ENCODE peak calls at places on chromosomes 5 and 9, in seven cellular contexts. A is natural killer cell; R is activated CD8-positive, alpha-beta T cell treated with anti-CD3 and anti-CD28 coated beads for 36 hours; J is A549; C is prostate gland; E is HL-60; O is ovary. U is an unnamed sample.
A peak's percentile ranks its signal among the peaks of the same experiment; 100 is the strongest.

GRCh38 chr9:123929870-123930831 is at the start of gene DENND1A:
- DNase-seq in A (peak; percentile 74), R (peak; percentile 93), J (peak; percentile 93), C (peak; percentile 84), E (peak; percentile 89), O (peak; percentile 92), U (peak; percentile 88)

GRCh38 chr5:13664377-13664776 is 280.1 kb downstream of the DNAH5 start:
- DNase-seq in A (no peak), R (no peak), J (no peak), C (no peak), E (no peak), O (no peak), U (no peak)

GRCh38 chr9:89810434-89810833 is 205.6 kb downstream of the GADD45G start:
- DNase-seq in A (no peak), R (no peak), J (no peak), C (no peak), E (no peak), O (no peak), U (no peak)

GRCh38 chr5:116442095-116442534 is 132.5 kb downstream of the SEMA6A start:
- DNase-seq in A (no peak), R (no peak), J (no peak), C (no peak), E (no peak), O (no peak), U (no peak)

GRCh38 chr5:3237276-3237868 is 358.3 kb upstream of the IRX1 start:
- DNase-seq in A (no peak), R (no peak), J (no peak), C (no peak), E (no peak), O (no peak), U (no peak)

GRCh38 chr9:133758228-133758627 is 20.1 kb upstream of the SARDH start:
- DNase-seq in A (no peak), R (no peak), J (no peak), C (no peak), E (no peak), O (peak; percentile 41), U (no peak)

GRCh38 chr9:76700916-76701315 is 63.3 kb upstream of the PCA3 start:
- DNase-seq in A (no peak), R (no peak), J (no peak), C (no peak), E (no peak), O (no peak), U (no peak)

GRCh38 chr9:74666625-74667316 is 169.6 kb downstream of the RORB start:
- DNase-seq in A (no peak), R (no peak), J (no peak), C (no peak), E (no peak), O (no peak), U (no peak)

GRCh38 chr9:5500441-5501235 is 9.7 kb upstream of the PDCD1LG2 start:
- DNase-seq in A (no peak), R (no peak), J (no peak), C (no peak), E (no peak), O (no peak), U (no peak)

GRCh38 chr9:89058906-89059305 is 67.6 kb downstream of the S1PR3 start:
- DNase-seq in A (no peak), R (no peak), J (no peak), C (no peak), E (no peak), O (no peak), U (no peak)

GRCh38 chr9:133562611-133563285 is 28.2 kb downstream of the ADAMTSL2 start:
- DNase-seq in A (no peak), R (no peak), J (no peak), C (no peak), E (no peak), O (no peak), U (no peak)

GRCh38 chr9:137851516-137852217 is 25.9 kb upstream of the CACNA1B start:
- DNase-seq in A (no peak), R (no peak), J (no peak), C (no peak), E (no peak), O (no peak), U (no peak)

GRCh38 chr5:93407470-93407869 is 173.5 kb downstream of the NR2F1-AS1 start:
- DNase-seq in A (no peak), R (no peak), J (no peak), C (no peak), E (no peak), O (no peak), U (no peak)

GRCh38 chr9:112200699-112201098 is 25.6 kb upstream of the SUSD1 start:
- DNase-seq in A (no peak), R (no peak), J (no peak), C (no peak), E (no peak), O (no peak), U (no peak)

GRCh38 chr9:112207451-112207850 is 32.4 kb upstream of the SUSD1 start:
- DNase-seq in A (no peak), R (no peak), J (no peak), C (no peak), E (no peak), O (no peak), U (no peak)

GRCh38 chr9:112198646-112199045 is 23.5 kb upstream of the SUSD1 start:
- DNase-seq in A (no peak), R (no peak), J (no peak), C (no peak), E (no peak), O (no peak), U (no peak)

GRCh38 chr9:112203536-112203935 is 28.4 kb upstream of the SUSD1 start:
- DNase-seq in A (no peak), R (no peak), J (no peak), C (no peak), E (no peak), O (no peak), U (no peak)
- TF ChIP-seq CTCF in A (no peak), R (no peak), J (no peak), C (no peak), E (no peak), O (no peak), U (no peak)

GRCh38 chr5:91219803-91220371 is 163.2 kb downstream of the ARRDC3 start:
- DNase-seq in A (no peak), R (peak; percentile 62), J (peak; percentile 24), C (no peak), E (no peak), O (no peak), U (no peak)
- TF ChIP-seq CTCF in A (peak; percentile 21), R (peak; percentile 58), J (peak; percentile 45), C (no peak), E (no peak), O (no peak), U (no peak)

GRCh38 chr9:9998491-9999287 is 614.1 kb downstream of the PTPRD start:
- DNase-seq in A (no peak), R (no peak), J (no peak), C (no peak), E (no peak), O (no peak), U (no peak)
- TF ChIP-seq CTCF in A (no peak), R (no peak), J (no peak), C (no peak), E (peak; percentile 12), O (no peak), U (peak; percentile 22)

GRCh38 chr5:138944527-138945322 is 69.6 kb upstream of the LRRTM2 start:
- DNase-seq in A (no peak), R (no peak), J (no peak), C (no peak), E (no peak), O (no peak), U (no peak)

GRCh38 chr5:138943615-138944173 is 68.6 kb upstream of the LRRTM2 start:
- DNase-seq in A (no peak), R (no peak), J (no peak), C (no peak), E (no peak), O (no peak), U (no peak)

GRCh38 chr5:138946241-138946623 is 71.1 kb upstream of the LRRTM2 start:
- DNase-seq in A (no peak), R (no peak), J (no peak), C (no peak), E (no peak), O (no peak), U (no peak)

GRCh38 chr5:138946831-138947560 is 71.9 kb upstream of the LRRTM2 start:
- DNase-seq in A (no peak), R (no peak), J (no peak), C (no peak), E (no peak), O (no peak), U (no peak)

GRCh38 chr5:138945421-138946240 is 70.5 kb upstream of the LRRTM2 start:
- DNase-seq in A (no peak), R (no peak), J (no peak), C (no peak), E (no peak), O (no peak), U (no peak)
- TF ChIP-seq CTCF in A (no peak), R (no peak), J (no peak), C (no peak), E (no peak), O (no peak), U (no peak)

DNA sequence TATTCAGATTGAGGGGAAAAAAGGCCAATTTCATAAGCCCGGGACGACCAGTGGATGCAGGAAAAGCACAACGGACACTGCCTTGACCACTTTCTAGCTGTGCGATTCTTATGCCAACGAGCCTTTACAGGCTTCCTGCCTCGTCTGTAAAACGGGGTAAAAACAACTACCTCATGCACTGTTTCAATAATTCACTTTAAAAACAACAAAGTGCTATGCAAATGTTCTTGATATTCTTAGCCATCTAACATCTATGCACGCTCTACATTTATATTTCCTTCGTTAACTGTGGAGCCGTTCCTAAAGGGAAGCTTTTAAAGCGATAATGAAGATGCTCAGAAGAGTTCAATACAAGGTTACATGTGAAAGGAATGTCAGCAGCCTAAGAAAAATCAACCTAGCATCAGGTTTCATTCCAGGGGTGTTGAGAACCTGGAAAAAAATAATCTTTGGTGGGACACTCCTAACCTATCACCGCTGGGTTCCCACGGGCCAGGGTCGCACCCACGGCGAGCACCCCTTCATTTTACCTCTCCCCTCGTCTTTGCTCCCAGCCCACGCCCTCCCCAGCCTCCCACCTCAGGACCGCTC is 995 bp downstream of the ARSB start:
- DNase-seq in A (no peak), R (no peak), J (no peak), C (no peak), E (no peak), O (no peak), U (no peak)
- TF ChIP-seq CTCF in A (no peak), R (no peak), J (no peak), C (peak; percentile 52), E (no peak), O (no peak), U (peak; percentile 18)

GRCh38 chr5:54090495-54091084 is 219.8 kb downstream of the ARL15 start:
- DNase-seq in A (no peak), R (no peak), J (peak; percentile 18), C (no peak), E (no peak), O (no peak), U (no peak)
- TF ChIP-seq CTCF in A (no peak), R (no peak), J (no peak), C (no peak), E (no peak), O (no peak), U (no peak)

GRCh38 chr5:141960018-141960417 is 2.0 kb upstream of the PCDH12 start:
- DNase-seq in A (no peak), R (peak; percentile 59), J (no peak), C (no peak), E (peak; percentile 12), O (no peak), U (no peak)
- TF ChIP-seq CTCF in A (no peak), R (peak; percentile 8), J (no peak), C (peak; percentile 7), E (no peak), O (no peak), U (no peak)

U was measured in CD14-positive monocyte.